ENCODE peak calls at places on chromosome 5, in seven cellular contexts. G, M, L, T, C, Y and V are unnamed samples.

GRCh38 chr5:19802686-19803085 is 185.3 kb downstream of the CDH18 start:
- DNase-seq in C (no peak), M (peak; percentile 2), G (no peak), Y (no peak), T (no peak), L (no peak), V (no peak)

GRCh38 chr5:132526290-132526973 is 16.9 kb downstream of the IL5 start:
- DNase-seq in G (peak; percentile 71), T (peak; percentile 21), Y (peak; percentile 41), M (peak; percentile 69), C (peak; percentile 63), L (peak; percentile 50), V (peak; percentile 72)

GRCh38 chr5:40627708-40628107 is 52.0 kb upstream of the PTGER4 start:
- DNase-seq in Y (no peak), L (peak; percentile 35), M (no peak), C (peak; percentile 23), G (no peak), T (no peak), V (no peak)

GRCh38 chr5:137395011-137395755 is 103.9 kb downstream of the SPOCK1 start:
- DNase-seq in T (no peak), Y (peak; percentile 71), C (no peak), G (no peak), M (no peak), L (peak; percentile 26), V (no peak)

GRCh38 chr5:60339691-60340191 is 360.2 kb downstream of the DEPDC1B start:
- DNase-seq in L (no peak), T (no peak), G (no peak), Y (no peak), C (no peak), M (no peak), V (no peak)

GRCh38 chr5:141734501-141735231 is 52.6 kb upstream of the ARAP3 start:
- DNase-seq in Y (peak; percentile 76), G (peak; percentile 86), T (no peak), M (peak; percentile 72), L (peak; percentile 61), C (peak; percentile 65), V (peak; percentile 79)

GRCh38 chr5:159905496-159905895 is 10.8 kb upstream of the ADRA1B start:
- DNase-seq in C (peak; percentile 73), M (no peak), L (peak; percentile 86), T (no peak), Y (no peak), G (no peak), V (no peak)

GRCh38 chr5:74040811-74041491 is 415.0 kb downstream of the ARHGEF28 start:
- DNase-seq in C (no peak), Y (no peak), L (no peak), T (no peak), G (no peak), M (no peak), V (no peak)

GRCh38 chr5:80082731-80083114 is 47.6 kb downstream of the THBS4 start:
- DNase-seq in C (peak; percentile 41), G (peak; percentile 83), L (peak; percentile 70), Y (peak; percentile 11), M (peak; percentile 54), T (peak; percentile 39), V (peak; percentile 89)

GRCh38 chr5:65820373-65820772 is 98.4 kb downstream of the NLN start:
- DNase-seq in T (no peak), Y (no peak), M (no peak), C (no peak), L (no peak), G (no peak), V (no peak)

GRCh38 chr5:152932631-152933030 is 527.6 kb upstream of the NMUR2 start:
- DNase-seq in M (no peak), G (no peak), L (no peak), Y (no peak), C (no peak), T (no peak), V (no peak)

GRCh38 chr5:1926071-1926440 is 43.3 kb upstream of the IRX4 start:
- DNase-seq in Y (no peak), C (no peak), G (no peak), T (no peak), M (no peak), L (no peak), V (no peak)

DNA sequence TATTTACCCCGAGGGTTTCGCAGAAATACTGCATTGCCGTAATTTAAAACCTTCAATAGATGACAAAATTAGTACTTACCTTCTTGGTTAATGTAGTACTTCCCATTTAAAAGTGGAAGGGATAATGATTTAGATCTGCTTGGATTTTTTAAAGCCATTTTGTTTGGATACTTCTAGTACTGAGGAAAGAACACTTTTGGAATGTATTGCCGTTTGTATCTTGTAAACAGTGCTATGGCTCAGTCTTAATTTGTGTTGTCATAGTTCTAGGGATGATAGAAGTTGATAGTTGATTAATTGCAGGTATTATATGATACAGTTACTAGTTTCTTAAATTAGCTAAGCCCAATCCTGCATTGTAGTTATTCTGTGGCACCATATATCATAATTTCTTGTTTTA is 33.1 kb downstream of the TNPO1 start:
- DNase-seq in T (no peak), M (no peak), C (peak; percentile 37), Y (no peak), L (no peak), G (no peak), V (no peak)
- H3K9ac ChIP-seq in T (peak overlapping the region; percentile 93), M (no peak overlapping the region), C (peak overlapping the region; percentile 95), Y (no peak overlapping the region), L (peak overlapping the region; percentile 43), G (peak overlapping the region; percentile 93), V (peak overlapping the region; percentile 13)

GRCh38 chr5:139283252-139284166 is 10.0 kb upstream of the MATR3 start:
- DNase-seq in C (no peak), T (no peak), L (no peak), G (peak; percentile 95), Y (peak; percentile 14), M (no peak), V (no peak)
- H3K18ac ChIP-seq in C (no peak overlapping the region), T (no peak overlapping the region), L (no peak overlapping the region), G (no peak overlapping the region), Y (no peak overlapping the region), M (no peak overlapping the region), V (no peak overlapping the region)

GRCh38 chr5:112757468-112758208 is 20.0 kb downstream of the APC start:
- DNase-seq in G (peak; percentile 75), L (peak; percentile 68), Y (no peak), M (peak; percentile 33), T (no peak), C (peak; percentile 75), V (no peak)

GRCh38 chr5:112763165-112763564 is 25.5 kb downstream of the APC start:
- DNase-seq in C (no peak), G (no peak), Y (no peak), M (no peak), L (no peak), T (no peak), V (no peak)

GRCh38 chr5:112762113-112762810 is 24.6 kb downstream of the APC start:
- DNase-seq in G (no peak), M (no peak), C (no peak), T (no peak), Y (no peak), L (peak; percentile 40), V (no peak)

GRCh38 chr5:112755703-112756102 is 18.0 kb downstream of the APC start:
- DNase-seq in L (no peak), Y (no peak), T (no peak), M (no peak), C (no peak), G (no peak), V (no peak)

DNA sequence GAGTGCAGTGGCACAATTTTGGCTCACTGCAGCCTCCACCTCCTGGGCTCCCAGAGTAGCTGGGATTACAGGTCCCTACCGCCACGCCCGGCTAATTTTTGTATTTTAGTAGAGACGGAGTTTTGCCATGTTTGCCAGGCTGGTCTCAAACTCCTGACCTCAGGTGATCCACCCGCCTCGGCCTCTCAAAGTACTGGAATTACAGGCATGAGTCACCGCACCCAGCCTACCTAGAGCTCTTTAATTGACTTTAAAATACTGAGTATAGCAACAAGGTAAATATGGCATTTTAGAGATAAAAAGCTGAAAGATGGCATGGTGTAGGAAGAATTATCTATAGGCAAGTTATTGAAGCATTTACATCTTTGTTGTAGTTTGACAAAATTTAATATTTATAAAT is 21.0 kb downstream of the APC start:
- DNase-seq in Y (no peak), C (no peak), T (no peak), L (no peak), M (no peak), G (no peak), V (no peak)
- H2AK5ac ChIP-seq in Y (no peak overlapping the region), C (no peak overlapping the region), T (no peak overlapping the region), L (no peak overlapping the region), M (no peak overlapping the region), G (no peak overlapping the region), V (no peak overlapping the region)

DNA sequence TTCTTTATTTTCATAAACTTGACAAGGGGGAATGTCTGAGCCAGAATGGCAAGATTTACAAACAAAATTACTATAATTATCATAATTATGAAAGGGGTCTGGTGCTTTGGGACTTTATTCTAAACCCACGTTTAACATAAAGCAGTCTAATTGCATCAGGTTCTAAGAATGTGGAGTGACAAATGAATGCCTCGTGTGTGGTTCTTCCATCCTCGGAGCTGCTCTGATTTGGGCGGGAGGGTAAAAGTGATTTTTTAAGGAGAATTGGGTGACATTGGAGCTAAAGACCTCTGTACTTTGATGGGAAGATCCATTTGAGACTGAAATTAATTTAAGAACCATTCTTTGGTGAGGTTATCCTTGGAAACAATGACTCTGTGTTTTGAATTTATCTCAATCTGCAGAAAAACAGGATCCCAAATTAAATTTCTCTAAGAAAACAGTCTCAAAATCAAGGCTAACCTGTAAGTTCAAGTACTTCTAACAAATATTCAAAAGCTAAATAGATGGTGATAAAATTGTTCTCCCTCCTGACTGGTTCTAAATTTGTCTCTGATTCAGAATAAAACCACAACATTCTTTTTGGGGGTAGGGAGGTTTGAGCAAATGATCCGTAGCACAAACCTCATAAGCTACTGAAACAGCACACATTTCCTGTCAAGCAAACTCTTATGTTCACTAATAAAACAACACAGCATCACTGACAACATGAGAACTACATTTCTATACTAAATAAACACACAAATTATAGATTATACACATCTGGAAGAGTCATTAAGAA is 85.4 kb downstream of the DCP2 start:
- DNase-seq in T (no peak), M (no peak), C (peak; percentile 60), G (no peak), Y (no peak), L (peak; percentile 85), V (peak; percentile 1)
- H3K9ac ChIP-seq in T (no peak overlapping the region), M (no peak overlapping the region), C (peak overlapping the region; percentile 57), G (no peak overlapping the region), Y (no peak overlapping the region), L (no peak overlapping the region), V (no peak overlapping the region)

DNA sequence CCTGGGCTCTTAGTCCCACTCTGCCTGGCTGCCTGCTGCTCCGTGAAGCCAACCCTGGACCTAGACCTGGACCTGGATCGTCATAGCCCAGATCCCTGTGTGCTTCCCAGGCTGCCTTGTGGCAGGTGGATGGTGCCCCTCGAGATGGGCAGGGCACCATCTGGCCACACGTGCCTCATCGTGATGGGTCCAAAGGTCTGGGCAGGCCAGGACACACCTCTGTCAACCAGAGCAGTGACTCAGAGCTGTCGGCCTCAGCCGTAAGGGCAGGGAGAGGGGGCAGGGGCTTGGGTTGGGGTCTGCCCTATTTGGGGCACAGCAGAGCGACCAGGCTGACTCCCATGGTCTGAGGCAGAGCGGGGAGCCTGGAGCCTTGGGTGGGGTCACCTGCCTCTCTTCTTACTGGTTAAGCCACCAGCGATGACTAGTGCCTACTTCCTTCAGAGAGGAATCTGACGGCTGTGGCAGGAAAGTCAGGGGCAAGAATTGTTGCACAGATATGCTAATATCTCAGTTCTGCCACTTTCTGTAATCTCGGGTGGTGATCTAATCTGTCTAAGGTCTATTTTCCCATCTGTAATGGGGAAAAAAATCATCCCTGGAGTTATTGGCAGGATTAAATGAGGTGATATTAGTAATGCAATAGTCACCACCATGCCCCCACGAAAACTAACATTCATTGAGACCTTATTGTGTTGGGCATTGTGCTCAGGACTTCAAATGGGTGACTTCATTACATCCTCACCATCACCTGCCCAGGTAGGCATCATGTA is 3.2 kb upstream of the CDHR2 start:
- DNase-seq in C (no peak), M (no peak), G (no peak), T (no peak), Y (no peak), L (no peak), V (no peak)
- H3K18ac ChIP-seq in C (no peak overlapping the region), M (no peak overlapping the region), G (no peak overlapping the region), T (no peak overlapping the region), Y (no peak overlapping the region), L (no peak overlapping the region), V (no peak overlapping the region)